ENCODE peak calls at places on chromosomes 2 and 18, in five cellular contexts. K, D, M, P and T are unnamed samples.

GRCh38 chr2:1481406-1482252 is 68.4 kb downstream of the TPO start:
- DNase-seq in D (no peak), K (no peak), M (no peak), P (no peak), T (no peak)

GRCh38 chr18:45161850-45162249 is 453.4 kb upstream of the SLC14A2 start:
- DNase-seq in K (no peak), D (no peak), P (no peak), M (no peak), T (no peak)

GRCh38 chr2:43255249-43255960 is 29.0 kb upstream of the ZFP36L2 start:
- DNase-seq in K (no peak), D (no peak), M (no peak), P (no peak), T (no peak)

GRCh38 chr2:121098556-121098955 is 186.4 kb downstream of the TFCP2L1 start:
- DNase-seq in K (no peak), P (no peak), D (no peak), M (no peak), T (no peak)

GRCh38 chr2:9771481-9772017 is 71.7 kb upstream of the TAF1B start:
- DNase-seq in D (peak), K (no peak), P (no peak), M (no peak), T (no peak)

GRCh38 chr2:128027278-128027800 is 520 bp downstream of the SAP130 start:
- DNase-seq in P (peak), M (peak), D (peak), K (peak), T (peak)

GRCh38 chr18:9779630-9780029 is 71.5 kb downstream of the RAB31 start:
- DNase-seq in K (no peak), P (no peak), M (no peak), D (no peak), T (no peak)

GRCh38 chr2:121519732-121520640 is 10.7 kb upstream of the RNU4ATAC start:
- DNase-seq in P (no peak), D (peak), K (peak), M (no peak), T (no peak)

GRCh38 chr2:43943323-43943722 is 52.5 kb downstream of the LRPPRC start:
- DNase-seq in P (no peak), K (no peak), M (no peak), D (no peak), T (no peak)

GRCh38 chr2:39139511-39140237 is 18.8 kb upstream of the SOS1 start:
- DNase-seq in P (no peak), K (no peak), D (no peak), M (no peak), T (no peak)

GRCh38 chr18:55220523-55220922 is 261.3 kb upstream of the CCDC68 start:
- DNase-seq in K (no peak), M (no peak), D (no peak), P (no peak), T (no peak)

GRCh38 chr2:111116843-111117665 is 3.7 kb upstream of the BCL2L11 start:
- DNase-seq in D (peak), P (peak), K (peak), M (peak), T (peak)

GRCh38 chr2:188475945-188476344 is 184.3 kb downstream of the GULP1 start:
- DNase-seq in P (no peak), M (no peak), D (peak), K (no peak), T (no peak)

GRCh38 chr18:28019425-28020108 is 157.4 kb downstream of the CDH2 start:
- DNase-seq in K (no peak), D (peak), M (no peak), P (no peak), T (no peak)

GRCh38 chr2:150076281-150076680 is 411.2 kb downstream of the RND3 start:
- DNase-seq in D (peak), M (no peak), P (no peak), K (no peak), T (no peak)

GRCh38 chr2:27855476-27855875 is 34.7 kb downstream of the RBKS start:
- DNase-seq in P (no peak), D (peak), M (no peak), K (no peak), T (no peak)

GRCh38 chr2:230007931-230008707 is 60.6 kb downstream of the SLC16A14 start:
- DNase-seq in D (peak), K (peak), P (peak), M (peak), T (peak)

GRCh38 chr2:231455222-231455621 is 9.1 kb downstream of the NCL start:
- DNase-seq in K (no peak), P (no peak), M (no peak), D (no peak), T (no peak)

GRCh38 chr2:230411484-230412368 is 4.3 kb upstream of the SP100 start:
- DNase-seq in P (peak), M (peak), K (peak), D (peak), T (peak)

GRCh38 chr2:199261221-199261620 is 196.5 kb downstream of the SATB2 start:
- DNase-seq in D (peak), K (no peak), P (no peak), M (no peak), T (no peak)

GRCh38 chr2:3665886-3666612 is 8.0 kb downstream of the ALLC start:
- DNase-seq in D (no peak), P (peak), K (no peak), M (peak), T (no peak)

GRCh38 chr2:133434962-133435668 is 133.1 kb downstream of the NCKAP5 start:
- DNase-seq in M (no peak), D (peak), P (no peak), K (no peak), T (peak)

GRCh38 chr18:50644146-50644545 is 84.3 kb downstream of the MAPK4 start:
- DNase-seq in K (no peak), M (no peak), D (no peak), P (no peak), T (no peak)

GRCh38 chr2:105781274-105781673 is 36.6 kb downstream of the NCK2 start:
- DNase-seq in P (no peak), M (no peak), D (no peak), K (no peak), T (no peak)

GRCh38 chr2:37782721-37783438 is 111.4 kb upstream of the CDC42EP3 start:
- DNase-seq in P (no peak), K (no peak), M (no peak), D (peak), T (no peak)

GRCh38 chr2:160425394-160425793 is 68.2 kb downstream of the RBMS1 start:
- DNase-seq in D (peak), M (no peak), K (no peak), P (no peak), T (no peak)

GRCh38 chr2:2599441-2599840 is 268.4 kb upstream of the MYT1L start:
- DNase-seq in D (no peak), P (no peak), K (no peak), M (no peak), T (no peak)

GRCh38 chr2:42438685-42439084 is 55.1 kb downstream of the KCNG3 start:
- DNase-seq in M (no peak), D (no peak), K (no peak), P (no peak), T (no peak)

DNA sequence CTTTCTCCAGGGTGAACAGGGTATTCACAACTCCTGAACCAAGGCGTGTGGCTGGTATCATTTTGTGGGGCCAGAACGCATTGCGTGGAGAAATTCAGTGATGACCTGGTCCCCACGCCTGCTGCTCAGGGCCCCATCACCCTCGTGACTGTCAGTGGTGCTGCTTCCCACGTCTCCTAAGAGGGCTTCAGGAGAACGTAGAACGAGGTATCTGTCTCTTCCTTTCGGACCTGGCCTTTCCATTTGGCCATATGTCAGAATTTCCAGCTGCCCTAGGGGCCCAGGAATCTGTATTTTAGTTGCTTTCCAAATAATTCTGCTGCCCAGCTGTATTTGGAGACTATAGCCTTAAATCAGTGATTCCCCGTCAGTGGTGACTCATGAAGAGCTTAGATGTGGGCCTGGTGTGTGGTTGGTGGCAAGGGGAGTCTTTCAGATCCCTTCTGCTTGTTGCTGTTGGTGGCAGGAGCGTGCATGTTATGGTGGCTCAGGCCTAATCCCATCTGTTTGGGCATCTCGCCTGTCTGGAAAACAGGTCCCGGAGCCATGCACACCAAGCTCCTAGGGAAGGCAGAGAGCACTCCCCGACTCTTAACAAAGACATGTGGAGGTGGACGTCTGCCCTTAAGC is 56.4 kb downstream of the NPAS2 start:
- DNase-seq in K (no peak), D (peak), M (no peak), P (no peak), T (no peak)
- H3K18ac ChIP-seq in K (peak), D (no peak), M (no peak), P (no peak), T (no peak)

GRCh38 chr2:218733615-218734021 is 23.0 kb downstream of the TTLL4 start:
- DNase-seq in K (no peak), P (no peak), D (peak), M (no peak), T (no peak)
- H2AK5ac ChIP-seq in K (no peak), P (peak), D (peak), M (no peak), T (no peak)

GRCh38 chr2:164126960-164127359 is 391.2 kb upstream of the FIGN start:
- DNase-seq in P (no peak), M (no peak), K (no peak), D (no peak), T (peak)
- H3K18ac ChIP-seq in P (no peak), M (no peak), K (no peak), D (no peak), T (no peak)

DNA sequence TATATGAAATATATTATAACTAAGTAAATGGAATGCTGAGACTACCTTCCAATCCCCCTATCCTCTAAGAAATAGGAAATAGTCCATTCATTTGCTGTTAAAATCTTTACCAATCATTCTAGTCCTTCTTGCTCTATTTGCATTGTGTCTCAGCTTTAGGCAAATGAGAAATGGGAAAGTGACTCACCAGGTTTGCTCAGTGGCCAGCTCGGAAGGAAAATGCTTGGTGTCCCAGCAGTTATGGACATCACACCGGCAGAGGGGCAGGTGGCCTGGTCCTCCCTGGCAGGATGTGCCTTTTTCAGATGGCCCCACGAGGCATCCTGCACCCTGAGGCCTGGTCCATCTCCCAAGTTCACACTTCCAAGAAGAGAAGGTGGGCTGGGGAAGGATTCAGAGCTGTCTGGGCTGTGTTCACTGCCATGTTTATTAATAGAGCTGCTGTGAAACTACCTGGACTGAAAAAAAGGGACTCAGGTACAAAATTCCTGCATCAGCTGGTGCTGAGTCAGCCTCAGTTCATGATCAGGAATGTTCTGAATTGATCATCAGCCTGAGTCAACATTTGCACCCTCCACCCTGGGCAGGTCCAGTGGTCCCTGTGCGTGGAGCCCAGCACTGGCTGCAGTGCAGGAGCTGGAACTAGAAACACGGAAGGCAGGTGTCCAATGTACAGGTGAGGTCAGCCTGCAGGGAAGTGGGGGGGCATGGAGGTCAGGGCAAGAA is 60.1 kb upstream of the ARL4C start:
- DNase-seq in D (peak), P (no peak), M (no peak), K (no peak), T (no peak)
- H2AK5ac ChIP-seq in D (peak), P (no peak), M (no peak), K (no peak), T (no peak)